ENCODE peak calls at places on chromosomes 16 and 17, in five cellular contexts. One of them, this sample, is unnamed.

GRCh38 chr17:74282587-74283370 is 8.7 kb downstream of the DNAI2 start:
- DNase-seq in T-cell: peak
- DNase-seq in epithelial cell of prostate: peak
- DNase-seq in NCI-H774: no peak
- DNase-seq in lower lobe of right lung: no peak
- DNase-seq in this sample: no peak

GRCh38 chr17:4483012-4483840 is 15.5 kb upstream of the SPNS2 start:
- DNase-seq in lower lobe of right lung: peak
- DNase-seq in epithelial cell of prostate: peak
- DNase-seq in NCI-H774: peak
- DNase-seq in T-cell: no peak
- DNase-seq in this sample: peak

GRCh38 chr17:61833536-61834203 is 29.7 kb downstream of the BRIP1 start:
- DNase-seq in lower lobe of right lung: no peak
- DNase-seq in NCI-H774: no peak
- DNase-seq in T-cell: no peak
- DNase-seq in epithelial cell of prostate: peak
- DNase-seq in this sample: no peak

GRCh38 chr17:40632206-40632605 is 15.4 kb downstream of the SMARCE1 start:
- DNase-seq in NCI-H774: no peak
- DNase-seq in epithelial cell of prostate: no peak
- DNase-seq in lower lobe of right lung: no peak
- DNase-seq in T-cell: no peak
- DNase-seq in this sample: no peak

GRCh38 chr17:49980703-49981197 is 11.8 kb downstream of the DLX4 start:
- DNase-seq in T-cell: no peak
- DNase-seq in epithelial cell of prostate: no peak
- DNase-seq in lower lobe of right lung: no peak
- DNase-seq in NCI-H774: no peak
- DNase-seq in this sample: no peak

GRCh38 chr16:90047714-90048346 is 28.6 kb upstream of the DBNDD1 start:
- DNase-seq in T-cell: no peak
- DNase-seq in lower lobe of right lung: no peak
- DNase-seq in epithelial cell of prostate: no peak
- DNase-seq in NCI-H774: no peak
- DNase-seq in this sample: no peak

GRCh38 chr16:89922477-89922883 is 662 bp upstream of the TUBB3 start:
- DNase-seq in NCI-H774: no peak
- DNase-seq in T-cell: no peak
- DNase-seq in epithelial cell of prostate: no peak
- DNase-seq in lower lobe of right lung: no peak
- DNase-seq in this sample: peak

GRCh38 chr17:7780736-7781135 is 53.3 kb upstream of the KDM6B start:
- DNase-seq in NCI-H774: no peak
- DNase-seq in epithelial cell of prostate: no peak
- DNase-seq in lower lobe of right lung: no peak
- DNase-seq in T-cell: no peak
- DNase-seq in this sample: no peak

GRCh38 chr16:84485255-84486010 is 19.0 kb downstream of the MEAK7 start:
- DNase-seq in NCI-H774: no peak
- DNase-seq in lower lobe of right lung: no peak
- DNase-seq in epithelial cell of prostate: no peak
- DNase-seq in T-cell: no peak
- DNase-seq in this sample: no peak

GRCh38 chr17:34299918-34300600 is 14.5 kb downstream of the CCL11 start:
- DNase-seq in T-cell: no peak
- DNase-seq in NCI-H774: no peak
- DNase-seq in lower lobe of right lung: no peak
- DNase-seq in epithelial cell of prostate: no peak
- DNase-seq in this sample: no peak

GRCh38 chr17:72632026-72632684 is 460.3 kb downstream of the SLC39A11 start:
- DNase-seq in epithelial cell of prostate: no peak
- DNase-seq in lower lobe of right lung: no peak
- DNase-seq in T-cell: no peak
- DNase-seq in NCI-H774: peak
- DNase-seq in this sample: no peak

GRCh38 chr17:47267354-47267828 is 13.8 kb downstream of the ITGB3 start:
- DNase-seq in NCI-H774: no peak
- DNase-seq in epithelial cell of prostate: no peak
- DNase-seq in lower lobe of right lung: no peak
- DNase-seq in T-cell: no peak
- DNase-seq in this sample: no peak

GRCh38 chr16:76970087-76970744 is 220.8 kb upstream of the MON1B start:
- DNase-seq in epithelial cell of prostate: no peak
- DNase-seq in T-cell: no peak
- DNase-seq in NCI-H774: no peak
- DNase-seq in lower lobe of right lung: no peak
- DNase-seq in this sample: no peak

GRCh38 chr17:57708401-57708800 is 36.7 kb downstream of the CCDC182 start:
- DNase-seq in NCI-H774: no peak
- DNase-seq in epithelial cell of prostate: no peak
- DNase-seq in T-cell: no peak
- DNase-seq in lower lobe of right lung: no peak
- DNase-seq in this sample: no peak

GRCh38 chr17:44522883-44523671 is 19.9 kb upstream of the GPATCH8 start:
- DNase-seq in lower lobe of right lung: peak
- DNase-seq in T-cell: peak
- DNase-seq in epithelial cell of prostate: no peak
- DNase-seq in NCI-H774: peak
- DNase-seq in this sample: no peak

GRCh38 chr17:45757431-45758218 is 26.5 kb upstream of the CRHR1 start:
- DNase-seq in T-cell: no peak
- DNase-seq in epithelial cell of prostate: no peak
- DNase-seq in lower lobe of right lung: no peak
- DNase-seq in NCI-H774: no peak
- DNase-seq in this sample: peak

GRCh38 chr16:48182979-48183537 is 27.3 kb upstream of the ABCC12 start:
- DNase-seq in T-cell: no peak
- DNase-seq in NCI-H774: peak
- DNase-seq in lower lobe of right lung: no peak
- DNase-seq in epithelial cell of prostate: no peak
- DNase-seq in this sample: no peak

GRCh38 chr17:47698749-47699535 is 5.0 kb downstream of the TBKBP1 start:
- DNase-seq in epithelial cell of prostate: no peak
- DNase-seq in lower lobe of right lung: peak
- DNase-seq in T-cell: peak
- DNase-seq in NCI-H774: peak
- DNase-seq in this sample: peak

GRCh38 chr16:50671644-50672260 is 9.4 kb downstream of the SNX20 start:
- DNase-seq in epithelial cell of prostate: no peak
- DNase-seq in T-cell: peak
- DNase-seq in NCI-H774: no peak
- DNase-seq in lower lobe of right lung: peak
- DNase-seq in this sample: peak

This sample was measured in kidney.